ENCODE peak calls at places on chromosome 20, in eight cellular contexts. I is LoVo; D is activated naive CD4-positive, alpha-beta T cell treated with anti-CD3 and anti-CD28 coated beads for 36 hours; A is activated T-cell treated with anti-CD3 and anti-CD28 coated beads, Interleukin-2, amount 50 U/mL, for 24 hours; E is stomach; P is kidney glomerular epithelial cell; M is foreskin keratinocyte; C is choroid plexus epithelial cell. R is an unnamed sample.

GRCh38 chr20:12207875-12208274 is 290.2 kb downstream of the BTBD3 start:
- DNase-seq in I (no peak), D (no peak), A (no peak), E (peak; percentile 26), P (peak; percentile 1), M (peak; percentile 29), C (peak; percentile 73), R (no peak)

GRCh38 chr20:21235346-21235712 is 67.8 kb upstream of the XRN2 start:
- DNase-seq in I (no peak), D (no peak), A (no peak), E (no peak), P (no peak), M (no peak), C (no peak), R (no peak)

GRCh38 chr20:9532069-9532809 is 17.8 kb downstream of the LAMP5 start:
- DNase-seq in I (no peak), D (no peak), A (no peak), E (no peak), P (no peak), M (no peak), C (no peak), R (no peak)

GRCh38 chr20:44028868-44029847 is 114.5 kb downstream of the TOX2 start:
- DNase-seq in I (no peak), D (peak; percentile 60), A (peak; percentile 49), E (no peak), P (no peak), M (no peak), C (no peak), R (no peak)

GRCh38 chr20:57471496-57472210 is 53.3 kb downstream of the CTCFL start:
- DNase-seq in I (no peak), D (no peak), A (no peak), E (no peak), P (no peak), M (no peak), C (no peak), R (no peak)

GRCh38 chr20:20663841-20664240 is 48.6 kb downstream of the RALGAPA2 start:
- DNase-seq in I (no peak), D (no peak), A (no peak), E (no peak), P (no peak), M (peak; percentile 12), C (no peak), R (no peak)

GRCh38 chr20:37151529-37151928 is 27.6 kb upstream of the RPN2 start:
- DNase-seq in I (no peak), D (no peak), A (no peak), E (no peak), P (no peak), M (no peak), C (no peak), R (no peak)

GRCh38 chr20:19125508-19125907 is 86.9 kb upstream of the SLC24A3 start:
- DNase-seq in I (no peak), D (no peak), A (no peak), E (no peak), P (no peak), M (no peak), C (no peak), R (no peak)

GRCh38 chr20:63149531-63150207 is 66.3 kb downstream of the YTHDF1 start:
- DNase-seq in I (no peak), D (no peak), A (no peak), E (no peak), P (no peak), M (no peak), C (no peak), R (no peak)

GRCh38 chr20:12262747-12263146 is 345.1 kb downstream of the BTBD3 start:
- DNase-seq in I (no peak), D (no peak), A (no peak), E (no peak), P (no peak), M (no peak), C (peak; percentile 2), R (no peak)

GRCh38 chr20:50467618-50468373 is 42.4 kb upstream of the PTPN1 start:
- DNase-seq in I (no peak), D (peak; percentile 50), A (peak; percentile 42), E (peak; percentile 36), P (no peak), M (no peak), C (peak; percentile 75), R (no peak)

GRCh38 chr20:39429716-39430115 is 467.6 kb downstream of the DHX35 start:
- DNase-seq in I (no peak), D (no peak), A (no peak), E (no peak), P (no peak), M (no peak), C (no peak), R (peak; percentile 15)

GRCh38 chr20:50446351-50447101 is 63.7 kb upstream of the PTPN1 start:
- DNase-seq in I (no peak), D (no peak), A (no peak), E (peak; percentile 50), P (no peak), M (no peak), C (no peak), R (no peak)

GRCh38 chr20:21357851-21358250 is 39.5 kb downstream of the NKX2-4 start:
- DNase-seq in I (no peak), D (no peak), A (no peak), E (no peak), P (no peak), M (no peak), C (peak; percentile 31), R (no peak)

GRCh38 chr20:57388953-57389694 is 2.1 kb upstream of the RBM38 start:
- DNase-seq in I (peak; percentile 80), D (peak; percentile 69), A (no peak), E (peak; percentile 90), P (peak; percentile 15), M (peak; percentile 45), C (peak; percentile 45), R (peak; percentile 21)

GRCh38 chr20:9332783-9333482 is 181.5 kb upstream of the LAMP5 start:
- DNase-seq in I (peak; percentile 37), D (no peak), A (no peak), E (no peak), P (no peak), M (no peak), C (no peak), R (no peak)

GRCh38 chr20:1832634-1833033 is 62.6 kb upstream of the SIRPA start:
- DNase-seq in I (no peak), D (no peak), A (no peak), E (no peak), P (no peak), M (no peak), C (no peak), R (no peak)

GRCh38 chr20:25083773-25084615 is 2.1 kb upstream of the VSX1 start:
- DNase-seq in I (no peak), D (no peak), A (no peak), E (peak; percentile 48), P (no peak), M (peak; percentile 16), C (no peak), R (no peak)

GRCh38 chr20:11876555-11876954 is 41.1 kb upstream of the BTBD3 start:
- DNase-seq in I (no peak), D (no peak), A (no peak), E (no peak), P (no peak), M (no peak), C (no peak), R (no peak)

GRCh38 chr20:62402456-62402855 is 4.6 kb downstream of the CABLES2 start:
- DNase-seq in I (no peak), D (no peak), A (no peak), E (no peak), P (no peak), M (no peak), C (no peak), R (no peak)

GRCh38 chr20:35988910-35989463 is 20.6 kb downstream of the CNBD2 start:
- DNase-seq in I (no peak), D (no peak), A (no peak), E (no peak), P (no peak), M (no peak), C (no peak), R (no peak)

GRCh38 chr20:50866036-50866685 is 65.1 kb downstream of the ADNP start:
- DNase-seq in I (no peak), D (no peak), A (no peak), E (no peak), P (no peak), M (no peak), C (no peak), R (no peak)

R was measured in RCC 7860.